ENCODE peak calls at places on chromosomes 2 and 18, in seven cellular contexts. O is MM.1S, R is thoracic aorta, U is foreskin fibroblast, E is GM12865, J is stomach, N is psoas muscle. Y is an unnamed sample.

GRCh38 chr2:183032200-183032794 is 6.0 kb downstream of the NCKAP1 start:
- DNase-seq in R (no peak), O (no peak), N (no peak), J (no peak), E (no peak), U (peak; percentile 39), Y (peak; percentile 70)

GRCh38 chr2:62196278-62196901 is 475 bp downstream of the B3GNT2 start:
- DNase-seq in U (no peak), J (peak; percentile 45), E (peak; percentile 54), N (peak; percentile 39), O (peak; percentile 26), R (no peak), Y (no peak)

GRCh38 chr2:233247744-233248143 is 3.7 kb upstream of the ATG16L1 start:
- DNase-seq in E (peak; percentile 25), R (no peak), U (peak; percentile 49), J (no peak), O (no peak), N (no peak), Y (peak; percentile 16)

GRCh38 chr2:175030380-175031271 is 25.4 kb upstream of the CHN1 start:
- DNase-seq in R (no peak), N (no peak), U (peak; percentile 72), J (no peak), O (peak; percentile 79), E (peak; percentile 44), Y (peak; percentile 49)

GRCh38 chr18:61797691-61798590 is 94.9 kb downstream of the RNF152 start:
- DNase-seq in O (no peak), R (no peak), U (no peak), J (no peak), E (no peak), N (no peak), Y (no peak)

GRCh38 chr2:20481798-20482405 is 35.0 kb downstream of the RHOB start:
- DNase-seq in E (no peak), O (no peak), J (no peak), R (no peak), N (no peak), U (no peak), Y (no peak)

GRCh38 chr18:23204589-23205235 is 69.4 kb downstream of the CABLES1 start:
- DNase-seq in R (no peak), O (no peak), N (no peak), U (peak; percentile 25), J (no peak), E (no peak), Y (no peak)

GRCh38 chr2:74566423-74567085 is 12.0 kb downstream of the DOK1 start:
- DNase-seq in J (no peak), N (no peak), R (no peak), U (peak; percentile 93), E (peak; percentile 56), O (no peak), Y (peak; percentile 85)

GRCh38 chr2:54480025-54480424 is 23.9 kb downstream of the SPTBN1 start:
- DNase-seq in J (no peak), N (no peak), U (no peak), E (no peak), R (no peak), O (no peak), Y (no peak)

GRCh38 chr2:179218848-179219594 is 45.6 kb downstream of the SESTD1 start:
- DNase-seq in E (peak; percentile 86), O (peak; percentile 66), J (peak; percentile 75), R (peak; percentile 50), U (peak; percentile 91), N (peak; percentile 60), Y (peak; percentile 84)

DNA sequence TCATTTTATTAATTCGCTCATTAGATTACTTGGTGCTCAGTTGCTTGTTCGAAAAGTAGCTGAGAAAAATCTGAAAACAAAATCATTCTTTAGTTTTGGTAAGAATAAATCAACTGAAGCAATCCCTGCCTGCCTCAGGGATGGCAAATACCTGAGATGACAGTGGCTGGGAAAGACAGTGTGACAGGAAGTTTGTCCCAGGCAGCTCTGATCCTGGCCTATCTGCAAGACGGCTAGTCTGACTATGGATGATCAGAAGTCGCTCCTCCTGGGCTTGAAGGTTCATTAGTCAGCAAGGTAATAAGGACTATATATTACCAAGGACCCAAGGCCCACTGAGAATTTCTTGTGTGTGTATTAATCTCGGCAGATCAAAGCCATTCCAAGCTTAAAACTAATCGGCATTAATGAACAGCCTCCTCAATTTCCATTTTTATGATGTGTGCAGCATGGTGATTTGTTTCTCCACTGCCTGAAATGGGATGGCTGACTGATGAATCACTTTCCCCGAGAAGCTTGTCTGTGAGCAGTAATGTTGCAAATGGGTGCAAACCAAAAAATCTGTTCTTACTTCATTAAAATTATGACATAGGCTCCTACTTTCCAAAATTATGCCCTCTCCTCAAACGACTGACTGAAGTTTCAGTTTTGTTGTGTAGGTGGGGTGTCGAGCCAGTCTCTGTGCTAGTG is 199.9 kb downstream of the ACTR3 start:
- DNase-seq in O (no peak), J (no peak), R (no peak), N (no peak), U (no peak), E (no peak), Y (no peak)
- H3K4me3 ChIP-seq in O (no peak overlapping the region), J (no peak overlapping the region), R (no peak overlapping the region), N (no peak overlapping the region), U (no peak overlapping the region), E (no peak overlapping the region), Y (no peak overlapping the region)

GRCh38 chr18:63850010-63850409 is 37.5 kb upstream of the SERPINB2 start:
- DNase-seq in J (no peak), R (no peak), E (peak; percentile 41), N (no peak), U (peak; percentile 82), O (peak; percentile 50), Y (peak; percentile 63)

GRCh38 chr18:63843008-63843407 is 44.5 kb upstream of the SERPINB2 start:
- DNase-seq in N (no peak), O (no peak), U (no peak), R (no peak), E (no peak), J (no peak), Y (no peak)

GRCh38 chr18:63848159-63848558 is 39.3 kb upstream of the SERPINB2 start:
- DNase-seq in R (no peak), J (no peak), E (peak; percentile 67), O (peak; percentile 74), N (no peak), U (peak; percentile 76), Y (peak; percentile 65)

DNA sequence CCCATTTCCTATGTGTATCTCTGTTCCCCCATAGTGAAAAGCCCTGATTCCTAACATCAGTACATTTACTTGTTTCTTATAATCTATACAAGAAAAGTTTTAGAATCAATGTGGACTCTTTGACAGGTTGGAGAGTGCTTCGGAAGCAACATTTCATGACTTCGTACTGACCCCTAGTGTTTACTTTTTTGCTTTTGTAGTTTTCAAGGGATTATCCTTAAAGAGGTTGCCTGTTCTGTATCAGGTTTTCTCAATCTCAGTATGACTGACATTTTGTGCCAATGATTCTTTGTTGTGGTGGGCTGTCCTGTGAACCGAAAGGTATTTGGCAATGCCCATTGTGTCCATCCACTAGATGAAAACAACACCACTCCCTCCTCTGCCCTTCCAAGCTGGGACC is 43.3 kb upstream of the SERPINB2 start:
- DNase-seq in N (no peak), O (peak; percentile 68), U (peak; percentile 74), J (no peak), R (no peak), E (peak; percentile 52), Y (peak; percentile 57)
- TF ChIP-seq CTCF in N (peak; percentile 18), O (peak; percentile 64), U (peak; percentile 30), J (no peak), R (no peak), E (peak; percentile 36), Y (peak; percentile 44)

GRCh38 chr2:240568678-240569522 is 616 bp downstream of the RNPEPL1 start:
- DNase-seq in U (peak; percentile 88), N (peak; percentile 74), R (no peak), E (peak; percentile 88), J (peak; percentile 74), O (peak; percentile 68), Y (peak; percentile 59)
- H3K4me3 ChIP-seq in U (peak overlapping the region; percentile 59), N (peak overlapping the region; percentile 81), R (peak overlapping the region; percentile 89), E (peak overlapping the region; percentile 74), J (peak overlapping the region; percentile 78), O (peak overlapping the region; percentile 83), Y (peak overlapping the region; percentile 65)

GRCh38 chr2:207241198-207241597 is 75.5 kb upstream of the KLF7 start:
- DNase-seq in J (no peak), O (no peak), R (no peak), N (no peak), E (peak; percentile 48), U (peak; percentile 46), Y (no peak)

GRCh38 chr2:207240649-207241048 is 74.9 kb upstream of the KLF7 start:
- DNase-seq in O (no peak), U (no peak), E (peak; percentile 35), R (no peak), J (no peak), N (no peak), Y (no peak)

GRCh38 chr2:207236156-207236935 is 70.6 kb upstream of the KLF7 start:
- DNase-seq in N (no peak), J (no peak), R (no peak), U (no peak), O (no peak), E (no peak), Y (no peak)

GRCh38 chr2:207239754-207240494 is 74.2 kb upstream of the KLF7 start:
- DNase-seq in O (no peak), J (no peak), U (peak; percentile 60), N (no peak), E (no peak), R (no peak), Y (peak; percentile 37)

DNA sequence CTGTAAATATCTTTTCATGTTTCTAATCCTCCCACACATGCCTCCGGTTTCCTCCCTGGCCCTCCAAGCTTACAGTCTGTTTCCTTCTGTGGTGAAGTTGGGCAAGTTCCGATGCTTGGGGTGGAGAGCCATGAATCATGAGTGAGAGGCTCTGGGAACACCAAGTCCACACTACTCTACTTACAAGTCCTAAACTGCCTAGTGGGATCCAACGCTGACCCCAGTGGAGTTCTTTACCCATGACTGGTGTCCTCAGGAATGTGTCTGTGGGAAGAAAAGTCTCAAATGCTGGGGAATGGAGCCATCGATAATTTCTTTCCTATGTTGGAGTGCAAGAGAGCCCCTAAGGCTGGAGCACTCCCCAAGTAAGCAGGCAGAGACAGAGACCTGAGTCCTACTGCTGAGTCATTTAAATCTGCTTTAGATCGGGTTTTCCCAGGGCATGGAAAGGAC is 73.5 kb upstream of the KLF7 start:
- DNase-seq in U (peak; percentile 99), J (peak; percentile 28), O (no peak), N (peak; percentile 70), R (peak; percentile 77), E (no peak), Y (peak; percentile 98)
- TF ChIP-seq CTCF in U (no peak), J (no peak), O (no peak), N (no peak), R (no peak), E (no peak), Y (no peak)

GRCh38 chr2:10124538-10125045 is 2.1 kb downstream of the RRM2 start:
- DNase-seq in E (peak; percentile 82), R (no peak), U (peak; percentile 86), J (no peak), N (no peak), O (peak; percentile 74), Y (peak; percentile 85)
- H3K4me3 ChIP-seq in E (peak overlapping the region; percentile 90), R (no peak overlapping the region), U (peak overlapping the region; percentile 75), J (no peak overlapping the region), N (no peak overlapping the region), O (peak overlapping the region; percentile 77), Y (peak overlapping the region; percentile 81)

GRCh38 chr2:194870974-194871535 is 786.0 kb upstream of the SLC39A10 start:
- DNase-seq in E (no peak), O (no peak), N (no peak), J (no peak), R (no peak), U (no peak), Y (no peak)

GRCh38 chr2:194867328-194867727 is 789.7 kb upstream of the SLC39A10 start:
- DNase-seq in J (no peak), O (peak; percentile 44), E (peak; percentile 5), N (no peak), U (peak; percentile 1), R (no peak), Y (peak; percentile 2)
- TF ChIP-seq CTCF in J (no peak), O (peak; percentile 50), E (no peak), N (no peak), U (peak; percentile 9), R (no peak), Y (peak; percentile 32)